ENCODE peak calls at places on chromosomes 2 and 18, in eight cellular contexts. J is hepatocyte, Y is SK-N-SH, Z is GM23338, S is HCT116, O is MM.1S, H is PC-9, R is OCI-LY7. F is an unnamed sample.

GRCh38 chr2:189022002-189022401 is 47.8 kb downstream of the COL3A1 start:
- DNase-seq in J (peak; percentile 54), Y (peak; percentile 9), Z (no peak), S (no peak), O (no peak), H (no peak), R (no peak), F (peak; percentile 17)

GRCh38 chr2:230408244-230408842 is 7.7 kb upstream of the SP100 start:
- DNase-seq in J (no peak), Y (no peak), Z (no peak), S (no peak), O (no peak), H (no peak), R (no peak), F (peak; percentile 73)

GRCh38 chr2:203400805-203401585 is 72.8 kb downstream of the ABI2 start:
- DNase-seq in J (no peak), Y (no peak), Z (no peak), S (no peak), O (no peak), H (peak; percentile 60), R (no peak), F (peak; percentile 70)

GRCh38 chr18:48803518-48803917 is 147.2 kb downstream of the SMAD7 start:
- DNase-seq in J (no peak), Y (no peak), Z (no peak), S (no peak), O (no peak), H (no peak), R (no peak), F (no peak)

GRCh38 chr2:8754056-8754790 is 72.4 kb downstream of the ID2 start:
- DNase-seq in J (no peak), Y (peak; percentile 55), Z (no peak), S (no peak), O (no peak), H (no peak), R (no peak), F (no peak)

GRCh38 chr2:101704816-101705565 is 7.5 kb downstream of the MAP4K4 start:
- DNase-seq in J (no peak), Y (no peak), Z (no peak), S (no peak), O (no peak), H (no peak), R (no peak), F (no peak)

GRCh38 chr2:29755829-29756228 is 165.6 kb downstream of the ALK start:
- DNase-seq in J (no peak), Y (no peak), Z (no peak), S (no peak), O (no peak), H (no peak), R (no peak), F (no peak)

GRCh38 chr2:95267458-95268207 is 6.6 kb upstream of the PROM2 start:
- DNase-seq in J (no peak), Y (no peak), Z (no peak), S (no peak), O (no peak), H (peak; percentile 53), R (no peak), F (peak; percentile 24)

GRCh38 chr2:204842731-204843490 is 297.6 kb downstream of the PARD3B start:
- DNase-seq in J (peak; percentile 64), Y (no peak), Z (no peak), S (no peak), O (no peak), H (peak; percentile 80), R (no peak), F (peak; percentile 84)

GRCh38 chr2:74850816-74851566 is 17.1 kb downstream of the HK2 start:
- DNase-seq in J (peak; percentile 55), Y (no peak), Z (no peak), S (no peak), O (no peak), H (peak; percentile 95), R (no peak), F (peak; percentile 90)

GRCh38 chr18:13245481-13246000 is 27.0 kb downstream of the LDLRAD4 start:
- DNase-seq in J (no peak), Y (no peak), Z (no peak), S (no peak), O (no peak), H (no peak), R (no peak), F (no peak)

GRCh38 chr2:168478206-168478605 is 22.1 kb downstream of the CERS6 start:
- DNase-seq in J (no peak), Y (no peak), Z (peak; percentile 46), S (no peak), O (no peak), H (no peak), R (no peak), F (no peak)

GRCh38 chr2:241853651-241854341 is 4.9 kb downstream of the PDCD1 start:
- DNase-seq in J (no peak), Y (peak; percentile 43), Z (no peak), S (no peak), O (no peak), H (no peak), R (no peak), F (peak; percentile 29)

GRCh38 chr18:75210274-75211001 is at the start of gene TSHZ1:
- DNase-seq in J (peak; percentile 88), Y (peak; percentile 79), Z (peak; percentile 80), S (peak; percentile 72), O (peak; percentile 86), H (peak; percentile 85), R (peak; percentile 76), F (peak; percentile 82)

GRCh38 chr2:17538022-17538843 is 2.3 kb upstream of the VSNL1 start:
- DNase-seq in J (peak; percentile 18), Y (peak; percentile 33), Z (peak; percentile 86), S (peak; percentile 19), O (peak; percentile 49), H (no peak), R (no peak), F (no peak)

GRCh38 chr18:44725300-44726096 is 44.8 kb downstream of the SETBP1 start:
- DNase-seq in J (no peak), Y (no peak), Z (no peak), S (no peak), O (peak; percentile 86), H (peak; percentile 50), R (peak; percentile 19), F (peak; percentile 21)

GRCh38 chr18:11021477-11021876 is 127.9 kb downstream of the PIEZO2 start:
- DNase-seq in J (no peak), Y (no peak), Z (no peak), S (no peak), O (no peak), H (no peak), R (peak; percentile 40), F (no peak)

GRCh38 chr2:20077411-20077940 is 26.0 kb upstream of the LAPTM4A start:
- DNase-seq in J (no peak), Y (no peak), Z (no peak), S (no peak), O (no peak), H (no peak), R (peak; percentile 13), F (no peak)
- H3K9me2 ChIP-seq in J (no peaks in the 10 kb centered on the region), Y (no peaks in the 10 kb centered on the region), Z (no peaks in the 10 kb centered on the region), S (no peaks in the 10 kb centered on the region), O (no peaks in the 10 kb centered on the region), H (no peaks in the 10 kb centered on the region), R (no peaks in the 10 kb centered on the region), F (no peaks in the 10 kb centered on the region)

GRCh38 chr2:172677363-172677762 is 58.3 kb upstream of the RAPGEF4 start:
- DNase-seq in J (no peak), Y (no peak), Z (no peak), S (no peak), O (no peak), H (no peak), R (no peak), F (no peak)

GRCh38 chr2:172672114-172672513 is 63.5 kb upstream of the RAPGEF4 start:
- DNase-seq in J (no peak), Y (no peak), Z (no peak), S (no peak), O (no peak), H (peak; percentile 48), R (no peak), F (peak; percentile 69)

GRCh38 chr2:172672999-172673726 is 62.5 kb upstream of the RAPGEF4 start:
- DNase-seq in J (peak; percentile 59), Y (no peak), Z (no peak), S (no peak), O (no peak), H (peak; percentile 68), R (no peak), F (peak; percentile 60)

GRCh38 chr2:172674034-172674967 is 61.3 kb upstream of the RAPGEF4 start:
- DNase-seq in J (peak; percentile 64), Y (no peak), Z (peak; percentile 85), S (no peak), O (peak; percentile 64), H (no peak), R (no peak), F (no peak)

GRCh38 chr2:172674968-172675303 is 60.7 kb upstream of the RAPGEF4 start:
- DNase-seq in J (no peak), Y (no peak), Z (no peak), S (no peak), O (no peak), H (no peak), R (no peak), F (no peak)
- TF ChIP-seq CTCF in J (no peak), Y (no peak), Z (no peak), S (no peak), O (peak; percentile 5), H (no peak), R (no peak), F (no peak)

GRCh38 chr2:38556007-38556801 is 46.5 kb downstream of the HNRNPLL start:
- DNase-seq in J (no peak), Y (no peak), Z (no peak), S (no peak), O (no peak), H (no peak), R (no peak), F (no peak)

GRCh38 chr2:38560092-38560491 is 42.6 kb downstream of the HNRNPLL start:
- DNase-seq in J (no peak), Y (no peak), Z (no peak), S (no peak), O (no peak), H (no peak), R (no peak), F (no peak)

GRCh38 chr2:38554973-38555595 is 47.6 kb downstream of the HNRNPLL start:
- DNase-seq in J (no peak), Y (no peak), Z (peak; percentile 70), S (no peak), O (no peak), H (no peak), R (peak; percentile 48), F (peak; percentile 56)

GRCh38 chr2:38553554-38553953 is 49.2 kb downstream of the HNRNPLL start:
- DNase-seq in J (no peak), Y (no peak), Z (no peak), S (no peak), O (no peak), H (no peak), R (no peak), F (no peak)

DNA sequence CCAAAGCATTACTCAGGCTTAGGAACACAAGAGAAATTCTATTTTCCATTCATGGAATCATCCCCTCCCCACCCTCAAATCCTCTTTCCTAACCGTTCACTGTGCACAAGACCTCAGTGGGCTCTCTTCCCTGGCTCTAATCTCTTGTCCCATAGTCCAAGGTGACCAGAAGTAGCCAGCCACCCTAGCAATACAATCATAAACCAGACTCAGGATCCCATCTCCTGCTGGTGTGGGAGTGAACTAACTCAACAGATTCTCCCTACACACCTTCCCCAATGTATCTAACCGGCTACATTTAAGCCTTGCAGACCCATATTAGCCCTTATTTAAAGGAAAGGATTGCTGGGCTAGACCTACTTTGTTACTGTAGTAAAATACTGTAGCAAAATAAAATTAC is 45.5 kb downstream of the HNRNPLL start:
- DNase-seq in J (no peak), Y (no peak), Z (no peak), S (no peak), O (no peak), H (no peak), R (no peak), F (no peak)
- H3K9me2 ChIP-seq in J (no peaks in the 10 kb centered on the region), Y (no peaks in the 10 kb centered on the region), Z (no peaks in the 10 kb centered on the region), S (no peaks in the 10 kb centered on the region), O (no peaks in the 10 kb centered on the region), H (no peaks in the 10 kb centered on the region), R (no peaks in the 10 kb centered on the region), F (no peaks in the 10 kb centered on the region)

GRCh38 chr18:33495278-33495677 is 54.8 kb upstream of the CCDC178 start:
- DNase-seq in J (peak; percentile 64), Y (peak; percentile 36), Z (peak; percentile 82), S (no peak), O (peak; percentile 31), H (no peak), R (peak; percentile 10), F (peak; percentile 31)
- TF ChIP-seq CTCF in J (peak; percentile 56), Y (peak; percentile 54), Z (peak; percentile 98), S (no peak), O (peak; percentile 44), H (peak; percentile 29), R (peak; percentile 54), F (peak; percentile 53)